ENCODE peak calls at places on chromosome 6, in nine cellular contexts. X is HTR-8/SVneo; L is endothelial cell; C is stimulated activated naive CD8-positive, alpha-beta T cell treated with anti-CD3 and anti-CD28 coated beads, Interleukin-15, Interleukin-2, amounts not matched to agents 100 U/mL and 50 U/mL, for 24 hours; S is HL-60; P is activated CD8-positive, alpha-beta memory T cell treated with anti-CD3 and anti-CD28 coated beads for 4 hours; Y is GM12892; F is AG08395; U is fibroblast of the conjunctiva. I is an unnamed sample.

GRCh38 chr6:169640347-169640972 is 61.4 kb downstream of the WDR27 start:
- DNase-seq in F (peak), C (no peak), L (no peak), U (no peak), S (no peak), P (no peak), X (no peak), Y (no peak), I (peak)

GRCh38 chr6:123962508-123962907 is 158.8 kb downstream of the NKAIN2 start:
- DNase-seq in S (no peak), U (no peak), L (no peak), P (no peak), C (no peak), X (no peak), Y (no peak), F (no peak), I (no peak)

GRCh38 chr6:107820571-107821261 is 3.4 kb downstream of the SCML4 start:
- DNase-seq in Y (no peak), P (no peak), C (peak), L (no peak), S (no peak), F (no peak), X (no peak), U (no peak), I (no peak)

GRCh38 chr6:74018825-74019224 is 322.8 kb downstream of the CD109 start:
- DNase-seq in C (no peak), S (no peak), Y (no peak), F (no peak), X (no peak), P (no peak), L (no peak), U (no peak), I (no peak)

GRCh38 chr6:38508894-38509293 is 130.8 kb downstream of the BTBD9 start:
- DNase-seq in U (peak), S (peak), X (no peak), P (no peak), L (no peak), F (no peak), Y (no peak), C (no peak), I (peak)

GRCh38 chr6:27863962-27864905 is 48.0 kb downstream of the OR2B2 start:
- DNase-seq in L (no peak), P (no peak), S (no peak), Y (no peak), X (no peak), F (peak), U (no peak), C (peak), I (no peak)

GRCh38 chr6:10099086-10099499 is 315.8 kb downstream of the TFAP2A start:
- DNase-seq in F (no peak), L (no peak), X (no peak), U (no peak), Y (no peak), P (no peak), S (no peak), C (no peak), I (no peak)

GRCh38 chr6:57262491-57262890 is 40.4 kb upstream of the RAB23 start:
- DNase-seq in L (no peak), X (no peak), Y (no peak), F (peak), U (no peak), C (no peak), S (no peak), P (no peak), I (no peak)

GRCh38 chr6:125658759-125659431 is 90.5 kb upstream of the HEY2 start:
- DNase-seq in X (no peak), S (no peak), Y (no peak), U (peak), P (no peak), C (no peak), F (peak), L (no peak), I (peak)

GRCh38 chr6:107657755-107658461 is 166.2 kb downstream of the SCML4 start:
- DNase-seq in U (peak), C (peak), P (peak), X (peak), L (no peak), S (peak), Y (no peak), F (no peak), I (peak)

GRCh38 chr6:166870602-166871208 is 85.6 kb downstream of the RNASET2 start:
- DNase-seq in P (no peak), F (no peak), L (no peak), U (no peak), X (no peak), C (no peak), Y (no peak), S (no peak), I (no peak)

GRCh38 chr6:137793805-137794508 is 73.1 kb upstream of the TNFAIP3 start:
- DNase-seq in S (no peak), X (no peak), F (no peak), C (no peak), L (no peak), P (no peak), Y (no peak), U (no peak), I (no peak)

GRCh38 chr6:151475653-151476523 is 17.9 kb upstream of the CCDC170 start:
- DNase-seq in F (peak), C (peak), X (no peak), P (no peak), S (no peak), L (peak), U (peak), Y (no peak), I (peak)

GRCh38 chr6:8215631-8216030 is 113.3 kb upstream of the EEF1E1 start:
- DNase-seq in U (no peak), X (no peak), S (no peak), C (no peak), F (peak), L (no peak), Y (no peak), P (no peak), I (no peak)

GRCh38 chr6:69379518-69379917 is 417.3 kb downstream of the LMBRD1 start:
- DNase-seq in Y (no peak), X (no peak), L (no peak), C (no peak), P (no peak), S (no peak), U (no peak), F (no peak), I (no peak)

GRCh38 chr6:82268301-82268846 is 20.8 kb upstream of the IBTK start:
- DNase-seq in C (no peak), X (no peak), Y (no peak), U (no peak), F (no peak), L (no peak), S (no peak), P (no peak), I (no peak)

GRCh38 chr6:54419885-54420284 is 111.6 kb downstream of the TINAG start:
- DNase-seq in L (no peak), F (peak), S (no peak), Y (no peak), P (no peak), X (peak), C (no peak), U (peak), I (peak)

GRCh38 chr6:37725967-37726366 is 28.3 kb upstream of the MDGA1 start:
- DNase-seq in U (no peak), C (no peak), F (no peak), X (no peak), Y (no peak), S (no peak), P (no peak), L (no peak), I (no peak)

GRCh38 chr6:118280210-118280609 is 267.9 kb upstream of the PLN start:
- DNase-seq in U (no peak), X (no peak), S (no peak), F (no peak), Y (peak), L (no peak), C (no peak), P (no peak), I (no peak)

I was measured in SJSA1.